ENCODE peak calls at places on chromosomes 11 and 22, in eight cellular contexts. L is K562, M is heart left ventricle, H is Peyer's patch, Q is spleen, A is stomach, C is A549, P is HCT116. R is an unnamed sample.

GRCh38 chr11:122099345-122100045 is 16.5 kb downstream of the BLID start:
- DNase-seq in L (no peak), M (no peak), H (no peak), Q (no peak), A (no peak), C (no peak), P (no peak), R (no peak)

GRCh38 chr22:47207846-47208554 is 445.6 kb downstream of the TBC1D22A start:
- DNase-seq in L (no peak), M (no peak), H (no peak), Q (peak), A (peak), C (no peak), P (no peak), R (no peak)

GRCh38 chr22:48807155-48807554 is 1020.5 kb downstream of the BRD1 start:
- DNase-seq in L (no peak), M (no peak), H (no peak), Q (peak), A (no peak), C (no peak), P (no peak), R (no peak)

GRCh38 chr11:75667268-75667830 is 1.5 kb downstream of the MAP6 start:
- DNase-seq in L (no peak), M (peak), H (no peak), Q (no peak), A (peak), C (peak), P (no peak), R (no peak)

GRCh38 chr11:11983427-11983826 is 25.0 kb downstream of the DKK3 start:
- DNase-seq in L (no peak), M (no peak), H (no peak), Q (no peak), A (peak), C (no peak), P (no peak), R (no peak)

GRCh38 chr11:118186346-118187107 is 10.1 kb upstream of the SCN2B start:
- DNase-seq in L (no peak), M (no peak), H (no peak), Q (no peak), A (no peak), C (no peak), P (no peak), R (no peak)

GRCh38 chr11:10294289-10294953 is 402 bp upstream of the SBF2 start:
- DNase-seq in L (no peak), M (peak), H (peak), Q (peak), A (no peak), C (peak), P (no peak), R (peak)

GRCh38 chr22:26213826-26214225 is 44.6 kb downstream of the SEZ6L start:
- DNase-seq in L (no peak), M (no peak), H (no peak), Q (no peak), A (no peak), C (no peak), P (no peak), R (no peak)

GRCh38 chr22:22986008-22986407 is 84.3 kb upstream of the GNAZ start:
- DNase-seq in L (no peak), M (no peak), H (no peak), Q (no peak), A (no peak), C (no peak), P (no peak), R (no peak)

GRCh38 chr11:122189259-122189658 is 73.2 kb upstream of the BLID start:
- DNase-seq in L (no peak), M (no peak), H (no peak), Q (no peak), A (no peak), C (peak), P (peak), R (no peak)

GRCh38 chr11:20529757-20530156 is 69.7 kb upstream of the SLC6A5 start:
- DNase-seq in L (peak), M (no peak), H (no peak), Q (no peak), A (no peak), C (no peak), P (no peak), R (peak)

GRCh38 chr11:22431074-22431473 is 92.9 kb downstream of the SLC17A6 start:
- DNase-seq in L (no peak), M (no peak), H (no peak), Q (no peak), A (no peak), C (no peak), P (no peak), R (no peak)

GRCh38 chr11:118353084-118353710 is 6.2 kb upstream of the UBE4A start:
- DNase-seq in L (peak), M (no peak), H (no peak), Q (no peak), A (no peak), C (no peak), P (no peak), R (no peak)

GRCh38 chr11:35951659-35952058 is 7.8 kb downstream of the LDLRAD3 start:
- DNase-seq in L (no peak), M (no peak), H (no peak), Q (no peak), A (no peak), C (no peak), P (no peak), R (no peak)

GRCh38 chr11:1674194-1674878 is 22.7 kb upstream of the KRTAP5-6 start:
- DNase-seq in L (no peak), M (no peak), H (peak), Q (no peak), A (no peak), C (no peak), P (no peak), R (no peak)

GRCh38 chr11:134592391-134592990 is 180.4 kb upstream of the B3GAT1 start:
- DNase-seq in L (peak), M (no peak), H (peak), Q (no peak), A (peak), C (peak), P (peak), R (peak)

GRCh38 chr11:69892237-69892985 is 73.2 kb upstream of the FGF3 start:
- DNase-seq in L (peak), M (no peak), H (no peak), Q (peak), A (no peak), C (peak), P (no peak), R (no peak)

GRCh38 chr11:1762537-1763302 is 1.0 kb downstream of the CTSD start:
- DNase-seq in L (peak), M (peak), H (peak), Q (peak), A (peak), C (peak), P (peak), R (no peak)

GRCh38 chr11:48020092-48020755 is 39.9 kb downstream of the PTPRJ start:
- DNase-seq in L (no peak), M (no peak), H (no peak), Q (peak), A (peak), C (no peak), P (no peak), R (no peak)

GRCh38 chr22:48254311-48254873 is 1491.9 kb downstream of the TBC1D22A start:
- DNase-seq in L (no peak), M (no peak), H (no peak), Q (peak), A (no peak), C (peak), P (no peak), R (no peak)

GRCh38 chr22:38437416-38437815 is 17.6 kb downstream of the KCNJ4 start:
- DNase-seq in L (no peak), M (no peak), H (no peak), Q (no peak), A (no peak), C (no peak), P (no peak), R (no peak)

DNA sequence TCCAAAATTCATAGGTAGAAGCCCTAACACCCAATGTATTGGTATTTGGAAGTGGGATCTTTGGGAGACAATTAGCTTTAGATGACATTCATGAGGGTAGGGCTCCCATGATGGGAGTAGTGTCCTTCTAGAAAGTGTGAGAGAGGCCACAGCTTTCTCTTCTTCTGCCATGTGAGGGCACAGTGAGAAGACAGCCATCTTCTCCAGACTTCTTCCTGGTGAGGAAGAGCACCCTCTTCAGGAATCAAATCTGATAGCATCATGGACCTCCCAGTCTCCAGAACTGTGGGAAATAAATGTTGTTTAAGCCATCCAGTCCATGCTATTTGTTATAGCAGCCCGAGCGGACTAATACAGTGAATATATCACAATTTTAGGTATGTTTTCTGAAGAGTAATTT is 96.9 kb downstream of the CNTN5 start:
- DNase-seq in L (no peak), M (no peak), H (no peak), Q (no peak), A (no peak), C (peak), P (no peak), R (no peak)
- TF ChIP-seq CTCF in L (no peak), M (no peak), H (no peak), Q (no peak), A (no peak), C (no peak), P (no peak), R (no peak)

GRCh38 chr11:33323421-33323820 is 66.2 kb downstream of the HIPK3 start:
- DNase-seq in L (no peak), M (no peak), H (no peak), Q (no peak), A (no peak), C (no peak), P (no peak), R (no peak)
- H3K27ac ChIP-seq in L (no peak), M (no peak), H (no peak), Q (no peak), A (no peak), C (no peak), P (no peak), R (no peak)

GRCh38 chr22:36123673-36124630 is 36.6 kb downstream of the APOL3 start:
- DNase-seq in L (peak), M (peak), H (peak), Q (peak), A (peak), C (peak), P (peak), R (peak)
- TF ChIP-seq POLR2A in L (no peak), M (peak), H (peak), Q (no peak), A (no peak), C (peak), P (peak), R (no peak)

GRCh38 chr22:50525991-50526848 is 822 bp upstream of the SCO2 start:
- DNase-seq in L (peak), M (peak), H (peak), Q (peak), A (peak), C (peak), P (no peak), R (no peak)
- TF ChIP-seq CTCF in L (peak), M (peak), H (peak), Q (peak), A (no peak), C (peak), P (peak), R (peak)

DNA sequence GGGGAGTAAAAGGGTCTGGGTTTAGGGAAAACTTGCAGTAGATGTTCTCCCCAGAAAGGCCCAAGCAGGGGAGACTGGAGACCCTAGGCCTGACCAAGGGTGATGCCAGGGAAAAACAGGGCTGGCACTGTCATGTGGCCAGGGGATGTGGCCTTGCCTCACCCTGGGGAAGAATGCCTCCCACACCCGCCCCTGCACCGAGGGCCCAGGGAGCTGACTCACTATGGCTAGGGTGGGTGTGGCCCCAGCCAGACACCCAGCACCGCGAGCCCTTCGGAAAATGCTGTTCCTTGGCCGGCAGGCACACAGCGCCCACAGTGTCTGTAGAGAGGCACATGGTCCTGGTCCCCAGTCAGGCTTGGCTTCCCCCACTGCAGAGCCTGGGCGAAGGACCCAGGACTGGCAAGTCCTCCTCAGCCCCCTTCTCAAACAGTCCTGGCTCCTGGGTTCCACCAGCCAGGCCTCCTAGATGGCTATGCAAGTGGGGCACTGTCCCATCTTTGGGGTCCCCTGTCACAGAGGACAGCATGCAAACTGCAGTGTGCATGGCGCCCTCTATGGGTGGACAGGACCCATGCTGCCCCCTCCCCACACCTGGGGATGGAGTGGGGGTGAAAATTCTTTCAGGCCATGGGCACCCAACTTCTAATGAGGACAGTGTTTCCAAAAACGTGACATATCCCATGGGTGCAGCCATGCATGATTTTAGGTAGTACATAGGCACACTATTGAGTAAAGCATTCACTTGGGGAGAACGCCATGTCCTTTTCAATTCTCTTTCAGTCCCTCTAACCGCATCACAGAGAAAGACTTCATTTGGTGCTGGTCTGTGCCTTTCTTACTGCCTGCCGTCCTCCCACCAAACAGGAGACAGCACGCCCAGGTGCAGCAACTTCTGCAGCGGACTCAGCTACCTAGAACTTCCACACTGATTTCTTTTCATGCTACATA is 15.2 kb downstream of the TMPRSS5 start:
- DNase-seq in L (peak), M (no peak), H (peak), Q (no peak), A (peak), C (peak), P (peak), R (no peak)
- H3K27ac ChIP-seq in L (peak), M (no peak), H (no peak), Q (no peak), A (no peak), C (peak), P (peak), R (no peak)

DNA sequence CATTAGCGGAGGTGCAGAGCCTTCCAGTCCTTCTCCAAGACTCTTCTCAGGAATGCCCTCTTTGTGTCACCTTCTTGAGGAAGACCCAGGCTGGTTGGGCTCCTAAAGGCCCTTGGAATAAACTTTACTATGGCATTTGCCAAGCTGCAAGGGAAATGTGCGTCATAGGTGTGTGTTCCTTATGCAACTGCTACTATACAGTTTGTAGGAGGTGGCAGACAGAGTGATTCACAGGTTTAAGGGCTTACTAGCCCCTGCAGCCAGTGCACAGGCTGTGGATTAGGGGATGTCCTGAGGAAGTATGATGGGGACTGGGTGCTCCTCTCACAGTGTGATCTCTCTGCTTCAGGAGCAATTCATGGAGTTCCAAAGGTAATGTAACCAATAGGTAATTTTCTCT is 74.6 kb downstream of the TENM4 start:
- DNase-seq in L (no peak), M (no peak), H (no peak), Q (no peak), A (no peak), C (no peak), P (no peak), R (no peak)
- TF ChIP-seq POLR2A in L (no peak), M (no peak), H (no peak), Q (no peak), A (no peak), C (no peak), P (no peak), R (no peak)

GRCh38 chr11:131866535-131867400 is 496.4 kb downstream of the NTM start:
- DNase-seq in L (no peak), M (no peak), H (no peak), Q (no peak), A (no peak), C (no peak), P (no peak), R (no peak)

GRCh38 chr11:131868769-131869482 is 498.5 kb downstream of the NTM start:
- DNase-seq in L (no peak), M (no peak), H (no peak), Q (no peak), A (no peak), C (no peak), P (no peak), R (no peak)

GRCh38 chr11:131865860-131866259 is 495.4 kb downstream of the NTM start:
- DNase-seq in L (no peak), M (no peak), H (no peak), Q (no peak), A (no peak), C (no peak), P (no peak), R (no peak)

GRCh38 chr11:131870305-131870704 is 499.9 kb downstream of the NTM start:
- DNase-seq in L (no peak), M (no peak), H (no peak), Q (no peak), A (no peak), C (no peak), P (no peak), R (no peak)

DNA sequence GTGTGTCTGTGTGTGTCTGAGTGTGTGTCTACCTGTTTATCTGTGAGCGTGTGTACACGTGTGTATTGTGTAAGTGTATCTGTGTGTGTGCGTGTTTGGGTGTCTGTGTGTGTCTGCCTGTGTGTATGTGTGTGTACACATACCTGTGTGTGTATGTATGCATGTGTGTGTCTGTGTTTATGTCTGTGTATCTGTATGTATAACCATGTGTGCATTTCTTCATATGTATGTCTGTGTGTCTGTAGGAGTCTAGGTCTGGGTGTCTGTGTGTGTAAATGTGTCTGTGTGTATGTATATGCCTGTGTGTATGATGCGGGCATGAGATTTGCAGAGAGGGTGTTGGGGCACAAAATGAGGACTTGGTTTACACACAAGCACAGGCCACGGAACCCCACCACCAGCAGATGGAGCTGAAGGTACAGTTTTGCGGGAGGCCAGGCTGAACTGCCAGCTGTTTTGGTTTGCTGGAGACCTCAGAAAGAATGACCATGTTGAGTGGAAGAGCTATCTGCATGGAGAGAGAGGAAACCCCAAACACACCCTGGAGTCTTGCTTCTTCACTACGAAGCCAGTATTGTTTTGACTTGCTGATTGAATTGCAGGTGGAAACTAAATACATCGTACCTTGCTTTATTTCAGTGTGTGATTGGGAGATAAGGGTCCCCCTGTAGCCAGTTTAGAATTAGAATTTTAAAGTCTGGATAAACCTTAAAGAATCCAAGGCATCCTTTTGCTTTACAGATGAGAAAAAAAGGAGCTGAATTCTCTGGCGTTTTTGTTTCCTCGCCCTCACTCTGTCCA is 497.2 kb downstream of the NTM start:
- DNase-seq in L (peak), M (peak), H (peak), Q (no peak), A (peak), C (peak), P (no peak), R (no peak)
- TF ChIP-seq CTCF in L (no peak), M (peak), H (peak), Q (peak), A (no peak), C (no peak), P (no peak), R (peak)

DNA sequence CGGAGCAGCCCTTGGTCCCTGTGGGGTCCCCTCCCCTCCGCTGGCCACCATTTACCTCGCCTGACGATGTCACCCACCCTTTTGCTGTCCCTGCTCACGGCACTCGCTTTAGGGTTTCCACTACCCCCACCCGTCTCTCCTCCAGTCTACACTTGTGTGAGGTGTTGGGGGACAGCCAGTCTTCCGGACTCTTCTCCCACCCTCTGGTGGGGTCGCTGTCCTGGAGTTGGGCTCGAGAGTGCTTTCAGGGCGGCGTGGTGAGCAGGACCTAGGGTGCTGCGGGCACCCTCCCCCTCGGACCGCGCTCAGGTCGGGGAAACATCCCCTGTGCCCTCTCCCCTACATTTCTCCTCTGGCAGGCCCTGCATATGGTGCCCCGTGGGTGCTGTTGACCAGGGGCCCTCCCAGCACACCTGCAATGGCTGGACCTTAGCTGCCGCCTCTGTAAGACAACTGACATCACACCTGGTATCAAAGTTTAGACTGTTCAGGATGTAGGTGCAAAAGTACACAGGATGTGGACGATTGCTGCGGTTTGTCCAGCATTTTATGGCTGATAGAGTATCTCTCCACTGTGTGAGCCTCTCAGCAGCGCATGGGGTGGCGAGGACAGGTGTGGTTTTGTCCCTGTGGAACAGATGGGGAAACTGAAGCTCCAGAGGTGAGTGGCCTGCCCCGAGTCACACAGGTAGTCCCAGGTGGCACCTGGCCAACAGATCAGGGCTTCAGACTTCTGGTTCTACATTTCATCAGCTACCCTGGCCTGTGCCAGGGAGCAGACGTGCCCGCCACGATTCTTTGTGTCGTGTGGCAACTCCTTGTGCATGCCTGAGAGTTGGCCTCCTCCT is 1.1 kb downstream of the GRK2 start:
- DNase-seq in L (no peak), M (no peak), H (peak), Q (peak), A (peak), C (no peak), P (no peak), R (no peak)
- H3K27ac ChIP-seq in L (peak), M (peak), H (peak), Q (peak), A (peak), C (peak), P (peak), R (peak)

R was measured in esophagus muscularis mucosa.